ENCODE peak calls at places on chromosome X, in four cellular contexts. K, Q, M and N are unnamed samples.
A peak's percentile ranks its signal among the peaks of the same experiment; 100 is the strongest.

GRCh38 chrX:106783716-106784115 is 18.8 kb upstream of the TBC1D8B start:
- DNase-seq in K (no peak), Q (peak; percentile 1), M (no peak), N (no peak)

GRCh38 chrX:109537324-109537665 is 651 bp downstream of the NXT2 start:
- DNase-seq in K (no peak), Q (no peak), M (no peak), N (no peak)

GRCh38 chrX:153739754-153740486 is 15.3 kb downstream of the ABCD1 start:
- DNase-seq in K (no peak), Q (no peak), M (no peak), N (no peak)

GRCh38 chrX:88613338-88613737 is 133.7 kb upstream of the CPXCR1 start:
- DNase-seq in K (no peak), Q (peak; percentile 77), M (no peak), N (no peak)

GRCh38 chrX:32572644-32573043 is 638.7 kb downstream of the DMD start:
- DNase-seq in K (no peak), Q (peak; percentile 8), M (no peak), N (no peak)

GRCh38 chrX:68462197-68462596 is 28.9 kb upstream of the OPHN1 start:
- DNase-seq in K (no peak), Q (no peak), M (no peak), N (no peak)

GRCh38 chrX:118976599-118977340 is 2.4 kb downstream of the LONRF3 start:
- DNase-seq in K (no peak), Q (no peak), M (no peak), N (peak; percentile 80)

GRCh38 chrX:133926809-133927208 is 58.6 kb downstream of the GPC3 start:
- DNase-seq in K (no peak), Q (no peak), M (no peak), N (no peak)

GRCh38 chrX:129842510-129843208 is 1.0 kb downstream of the ZDHHC9 start:
- DNase-seq in K (no peak), Q (peak; percentile 14), M (no peak), N (peak; percentile 20)

GRCh38 chrX:54181196-54181953 is 1.7 kb downstream of the FAM120C start:
- DNase-seq in K (no peak), Q (no peak), M (no peak), N (no peak)

GRCh38 chrX:65502618-65503017 is 32.0 kb downstream of the LAS1L start:
- DNase-seq in K (no peak), Q (no peak), M (no peak), N (no peak)

GRCh38 chrX:148049441-148049840 is 68.3 kb downstream of the FMR1NB start:
- DNase-seq in K (no peak), Q (peak; percentile 56), M (no peak), N (no peak)

GRCh38 chrX:16946971-16947562 is 609 bp downstream of the REPS2 start:
- DNase-seq in K (no peak), Q (peak; percentile 21), M (no peak), N (peak; percentile 14)

GRCh38 chrX:119398974-119399771 is at the start of gene SLC25A43:
- DNase-seq in K (peak; percentile 13), Q (peak; percentile 55), M (no peak), N (peak; percentile 58)

GRCh38 chrX:57587062-57587461 is 4.7 kb upstream of the ZXDB start:
- DNase-seq in K (no peak), Q (no peak), M (no peak), N (no peak)

GRCh38 chrX:74949717-74950116 is 24.5 kb upstream of the NEXMIF start:
- DNase-seq in K (no peak), Q (no peak), M (no peak), N (no peak)

GRCh38 chrX:11445540-11445939 is 152.3 kb downstream of the AMELX start:
- DNase-seq in K (no peak), Q (no peak), M (no peak), N (no peak)

GRCh38 chrX:100864967-100865366 is 9.2 kb downstream of the NOX1 start:
- DNase-seq in K (no peak), Q (no peak), M (no peak), N (no peak)

GRCh38 chrX:70468709-70469108 is 24.1 kb downstream of the DLG3 start:
- DNase-seq in K (no peak), Q (no peak), M (no peak), N (no peak)

GRCh38 chrX:97858592-97858991 is 974.9 kb downstream of the RPA4 start:
- DNase-seq in K (no peak), Q (no peak), M (no peak), N (no peak)

GRCh38 chrX:83508526-83509245 is 596 bp downstream of the POU3F4 start:
- DNase-seq in K (no peak), Q (peak; percentile 9), M (no peak), N (no peak)

GRCh38 chrX:130625381-130625780 is 223.6 kb downstream of the RBMX2 start:
- DNase-seq in K (no peak), Q (peak; percentile 26), M (no peak), N (no peak)

GRCh38 chrX:95911062-95911461 is 773.6 kb upstream of the DIAPH2 start:
- DNase-seq in K (no peak), Q (no peak), M (no peak), N (no peak)

GRCh38 chrX:100263650-100264049 is 146.4 kb downstream of the PCDH19 start:
- DNase-seq in K (no peak), Q (no peak), M (no peak), N (no peak)

GRCh38 chrX:138756234-138756633 is 44.7 kb upstream of the FGF13 start:
- DNase-seq in K (no peak), Q (peak; percentile 73), M (no peak), N (peak; percentile 64)

GRCh38 chrX:93874554-93874953 is 200.5 kb downstream of the FAM133A start:
- DNase-seq in K (no peak), Q (peak; percentile 77), M (no peak), N (no peak)

GRCh38 chrX:34875204-34875603 is 67.4 kb upstream of the FAM47B start:
- DNase-seq in K (no peak), Q (no peak), M (no peak), N (no peak)

GRCh38 chrX:29858714-29859113 is 356.6 kb upstream of the MAGEB2 start:
- DNase-seq in K (no peak), Q (no peak), M (no peak), N (no peak)

GRCh38 chrX:65985922-65986588 is 53.8 kb downstream of the VSIG4 start:
- DNase-seq in K (no peak), Q (peak; percentile 78), M (no peak), N (no peak)

GRCh38 chrX:153926863-153927685 is 1.0 kb upstream of the ARHGAP4 start:
- DNase-seq in K (no peak), Q (peak; percentile 31), M (peak; percentile 31), N (peak; percentile 51)

GRCh38 chrX:151974336-151975227 is at the start of gene GABRE:
- DNase-seq in K (peak; percentile 15), Q (peak; percentile 69), M (no peak), N (peak; percentile 68)

GRCh38 chrX:41923925-41924693 is 755 bp upstream of the CASK start:
- DNase-seq in K (no peak), Q (peak; percentile 8), M (no peak), N (no peak)

GRCh38 chrX:103329991-103330390 is at the start of gene TCEAL7:
- DNase-seq in K (no peak), Q (peak; percentile 33), M (no peak), N (peak; percentile 44)

GRCh38 chrX:16208601-16209000 is 41.3 kb downstream of the MAGEB17 start:
- DNase-seq in K (no peak), Q (no peak), M (no peak), N (no peak)

GRCh38 chrX:72540318-72540717 is 32.3 kb downstream of the HDAC8 start:
- DNase-seq in K (no peak), Q (no peak), M (no peak), N (no peak)
- TF ChIP-seq CTCF in K (no peak), Q (peak; percentile 25), M (no peak), N (peak; percentile 36)

GRCh38 chrX:45868425-45868824 is 667.7 kb upstream of the DIPK2B start:
- DNase-seq in K (no peak), Q (no peak), M (no peak), N (no peak)
- H3K4me1 ChIP-seq in K (no peaks in the 10 kb centered on the region), Q (no peaks in the 10 kb centered on the region), M (no peaks in the 10 kb centered on the region), N (no peaks in the 10 kb centered on the region)

DNA sequence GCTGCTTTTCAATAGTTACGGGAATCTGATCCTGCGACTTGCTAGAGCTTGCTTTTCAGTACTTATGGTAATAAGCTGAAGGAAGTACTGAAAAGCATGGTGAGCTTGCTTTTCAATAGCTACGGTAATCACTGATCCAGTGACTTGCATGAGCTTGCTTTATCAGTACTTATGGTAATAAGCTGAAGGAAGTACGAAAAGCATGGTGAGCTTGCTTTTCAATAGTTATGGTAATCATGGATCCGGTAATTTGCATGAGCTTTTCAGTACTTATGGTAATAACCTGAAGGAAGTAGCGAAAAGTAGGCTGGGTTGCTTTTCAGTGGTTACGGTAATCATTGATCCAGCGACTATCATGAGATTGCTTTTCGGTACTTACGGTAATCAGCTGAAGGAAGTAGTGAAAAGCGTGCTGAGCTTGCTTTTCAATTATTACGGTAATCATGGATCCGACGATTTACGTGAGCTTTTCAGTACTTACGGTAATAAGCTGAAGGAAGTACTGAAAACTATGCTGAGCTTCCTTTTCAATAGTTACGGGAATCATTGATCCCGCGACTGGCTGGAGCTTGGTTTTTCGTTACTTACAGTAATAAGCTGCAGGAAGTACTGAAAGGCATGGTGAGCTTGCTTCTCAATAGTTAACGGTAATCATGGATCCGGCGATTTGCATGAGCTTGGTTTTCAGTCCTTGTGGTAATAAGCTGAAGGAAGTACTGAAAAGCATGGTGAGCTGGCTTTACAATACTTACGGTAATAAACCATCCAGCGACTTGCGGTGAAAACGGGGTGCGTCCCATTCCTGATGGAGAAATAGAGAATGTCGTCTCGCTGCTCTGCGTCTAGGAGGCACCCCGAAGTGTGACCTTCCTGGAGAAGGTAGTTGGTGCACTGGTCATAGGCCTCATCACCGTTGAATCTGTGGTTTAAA is 6.5 kb downstream of the CRLF2 start:
- DNase-seq in K (no peak), Q (peak; percentile 94), M (no peak), N (no peak)
- H3K4me3 ChIP-seq in K (peak overlapping the region; percentile 20), Q (peak overlapping the region; percentile 71), M (peak overlapping the region; percentile 66), N (peak overlapping the region; percentile 47)

GRCh38 chrX:150683536-150684146 is 9.6 kb upstream of the MTMR1 start:
- DNase-seq in K (no peak), Q (peak; percentile 55), M (no peak), N (no peak)
- TF ChIP-seq CTCF in K (no peak), Q (peak; percentile 64), M (peak; percentile 43), N (peak; percentile 54)

DNA sequence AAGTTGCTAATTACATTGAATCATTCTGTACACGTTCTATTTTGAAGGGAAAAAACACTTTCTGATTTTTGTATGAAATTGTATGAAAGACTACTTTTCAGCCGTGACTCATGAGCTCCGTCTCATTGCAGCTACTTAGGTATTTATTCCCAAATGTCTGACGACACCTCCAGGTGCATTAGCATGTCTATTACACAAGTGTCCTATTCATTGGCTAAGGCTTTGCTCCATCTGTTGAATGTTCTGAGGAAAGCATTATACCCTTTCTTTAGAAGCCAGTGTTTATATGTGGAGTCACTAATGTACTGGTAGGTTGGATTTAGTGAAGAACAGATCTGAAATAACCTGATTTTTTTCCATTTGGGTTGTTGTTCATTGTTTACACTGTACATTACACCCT is 51.8 kb downstream of the MAP7D3 start:
- DNase-seq in K (no peak), Q (no peak), M (no peak), N (no peak)
- H3K4me1 ChIP-seq in K (peaks cover 8% of the 10 kb centered on the region), Q (no peaks in the 10 kb centered on the region), M (no peaks in the 10 kb centered on the region), N (peaks cover 15% of the 10 kb centered on the region)